ENCODE peak calls at places on chromosomes 5 and 9, in nine cellular contexts. M is HEK293T; B is CD4-positive, alpha-beta T cell; N is cardiac muscle cell; T is iPS-NIHi11; O is fibroblast of mammary gland; I is effector memory CD8-positive, alpha-beta T cell; V is islet precursor cell; J is left ventricle myocardium inferior. A is an unnamed sample.

GRCh38 chr5:57539281-57539701 is 56.7 kb upstream of the ACTBL2 start:
- DNase-seq in M (no peak), B (no peak), N (no peak), T (no peak), O (peak), I (no peak), V (no peak), J (no peak), A (no peak)

GRCh38 chr5:6358434-6358820 is 19.9 kb downstream of the MED10 start:
- DNase-seq in M (no peak), B (no peak), N (no peak), T (no peak), O (no peak), I (no peak), V (peak), J (no peak), A (no peak)

GRCh38 chr5:71778678-71779276 is 59.7 kb downstream of the CARTPT start:
- DNase-seq in M (peak), B (no peak), N (peak), T (peak), O (peak), I (no peak), V (no peak), J (no peak), A (no peak)

GRCh38 chr5:173707392-173707791 is 90.9 kb upstream of the BOD1 start:
- DNase-seq in M (no peak), B (no peak), N (peak), T (no peak), O (peak), I (no peak), V (no peak), J (peak), A (peak)

GRCh38 chr5:103669615-103670014 is 107.0 kb upstream of the NUDT12 start:
- DNase-seq in M (no peak), B (no peak), N (no peak), T (no peak), O (no peak), I (no peak), V (no peak), J (no peak), A (peak)

GRCh38 chr5:164148292-164148691 is 642.9 kb downstream of the MAT2B start:
- DNase-seq in M (no peak), B (no peak), N (no peak), T (peak), O (no peak), I (no peak), V (no peak), J (no peak), A (no peak)

GRCh38 chr5:98839469-98840383 is 66.3 kb downstream of the RGMB start:
- DNase-seq in M (no peak), B (no peak), N (peak), T (peak), O (peak), I (no peak), V (no peak), J (no peak), A (no peak)

GRCh38 chr9:90741036-90741435 is 60.6 kb upstream of the SYK start:
- DNase-seq in M (no peak), B (no peak), N (no peak), T (no peak), O (no peak), I (no peak), V (no peak), J (no peak), A (no peak)

GRCh38 chr5:112109331-112109993 is 309.6 kb downstream of the EPB41L4A start:
- DNase-seq in M (no peak), B (no peak), N (peak), T (peak), O (peak), I (no peak), V (peak), J (no peak), A (no peak)

GRCh38 chr5:112420111-112420864 is 1.2 kb upstream of the EPB41L4A start:
- DNase-seq in M (peak), B (no peak), N (peak), T (peak), O (peak), I (peak), V (peak), J (peak), A (peak)

GRCh38 chr9:132141364-132141947 is 20.4 kb upstream of the NTNG2 start:
- DNase-seq in M (no peak), B (no peak), N (peak), T (peak), O (peak), I (no peak), V (no peak), J (no peak), A (peak)

GRCh38 chr5:132414634-132415377 is 45.3 kb downstream of the SLC22A5 start:
- DNase-seq in M (no peak), B (no peak), N (peak), T (no peak), O (peak), I (no peak), V (no peak), J (no peak), A (no peak)

GRCh38 chr5:151608522-151608921 is 17.4 kb upstream of the FAT2 start:
- DNase-seq in M (no peak), B (no peak), N (no peak), T (no peak), O (no peak), I (no peak), V (no peak), J (no peak), A (no peak)

GRCh38 chr5:169695025-169695625 is 58.0 kb downstream of the DOCK2 start:
- DNase-seq in M (no peak), B (no peak), N (no peak), T (no peak), O (peak), I (no peak), V (no peak), J (no peak), A (no peak)

GRCh38 chr5:9401786-9402472 is 143.9 kb downstream of the SEMA5A start:
- DNase-seq in M (no peak), B (no peak), N (peak), T (no peak), O (peak), I (no peak), V (no peak), J (no peak), A (no peak)

GRCh38 chr5:109553826-109554225 is 135.9 kb upstream of the MAN2A1 start:
- DNase-seq in M (no peak), B (no peak), N (no peak), T (no peak), O (peak), I (no peak), V (no peak), J (no peak), A (no peak)

GRCh38 chr5:96275051-96275450 is 158.0 kb downstream of the PCSK1 start:
- DNase-seq in M (no peak), B (no peak), N (no peak), T (no peak), O (no peak), I (no peak), V (no peak), J (no peak), A (no peak)